ENCODE peak calls at places on chromosomes 13 and 19, in four cellular contexts. A is left lung, P is GM06990, G is fibroblast of pulmonary artery. S is an unnamed sample.

GRCh38 chr13:24307211-24308067 is 1.9 kb upstream of the C1QTNF9 start:
- DNase-seq in A (peak), G (peak), P (no peak), S (no peak)

GRCh38 chr13:40159736-40160135 is 504.3 kb downstream of the COG6 start:
- DNase-seq in P (no peak), A (no peak), G (no peak), S (no peak)

GRCh38 chr19:7894612-7895309 is 6.5 kb downstream of the LRRC8E start:
- DNase-seq in P (no peak), G (no peak), A (peak), S (no peak)

GRCh38 chr13:110841846-110842245 is 73.0 kb downstream of the ANKRD10 start:
- DNase-seq in A (no peak), G (no peak), P (no peak), S (no peak)

GRCh38 chr19:3294080-3294850 is 69.8 kb downstream of the CELF5 start:
- DNase-seq in P (no peak), G (no peak), A (no peak), S (no peak)

GRCh38 chr19:48393559-48394330 is at the start of gene GRIN2D:
- DNase-seq in P (no peak), A (no peak), G (peak), S (no peak)

GRCh38 chr19:34134190-34135032 is 37.9 kb upstream of the LSM14A start:
- DNase-seq in G (peak), A (peak), P (peak), S (peak)

GRCh38 chr13:57630661-57631606 is 610 bp upstream of the PCDH17 start:
- DNase-seq in G (no peak), A (no peak), P (no peak), S (no peak)

GRCh38 chr13:41802684-41803554 is 158.0 kb downstream of the VWA8 start:
- DNase-seq in G (peak), P (no peak), A (no peak), S (no peak)

GRCh38 chr19:55986487-55986886 is at the start of gene NLRP5:
- DNase-seq in A (no peak), P (peak), G (no peak), S (no peak)

GRCh38 chr19:40674291-40674690 is 16.2 kb downstream of the NUMBL start:
- DNase-seq in A (peak), P (no peak), G (no peak), S (no peak)

GRCh38 chr19:50639121-50640112 is at the start of gene SYT3:
- DNase-seq in A (no peak), G (peak), P (no peak), S (no peak)

GRCh38 chr19:39679056-39679790 is 23.5 kb downstream of the LGALS16 start:
- DNase-seq in G (no peak), P (peak), A (no peak), S (peak)

GRCh38 chr19:16325671-16326400 is 1.2 kb downstream of the KLF2 start:
- DNase-seq in P (peak), G (peak), A (peak), S (no peak)

GRCh38 chr19:30161770-30162169 is 210.4 kb upstream of the ZNF536 start:
- DNase-seq in P (no peak), A (no peak), G (no peak), S (no peak)

GRCh38 chr19:17327654-17328516 is 6.8 kb downstream of the ANO8 start:
- DNase-seq in A (peak), P (no peak), G (peak), S (no peak)

GRCh38 chr13:82758056-82758455 is 1124.2 kb downstream of the SLITRK1 start:
- DNase-seq in G (peak), A (no peak), P (no peak), S (no peak)

GRCh38 chr19:10338940-10339339 is 484 bp downstream of the ICAM3 start:
- DNase-seq in G (no peak), P (no peak), A (no peak), S (no peak)

GRCh38 chr13:40026741-40027140 is 371.3 kb downstream of the COG6 start:
- DNase-seq in G (no peak), P (no peak), A (no peak), S (no peak)

GRCh38 chr19:6822311-6822670 is 49.8 kb downstream of the VAV1 start:
- DNase-seq in G (no peak), P (no peak), A (no peak), S (no peak)

GRCh38 chr13:23902975-23903905 is 5.9 kb upstream of the C1QTNF9B start:
- DNase-seq in P (no peak), A (no peak), G (no peak), S (no peak)

GRCh38 chr13:97212540-97213146 is 9.5 kb upstream of the MBNL2 start:
- DNase-seq in G (peak), P (no peak), A (no peak), S (no peak)

GRCh38 chr13:27574661-27575060 is 45.7 kb downstream of the LNX2 start:
- DNase-seq in G (no peak), A (no peak), P (no peak), S (no peak)

GRCh38 chr13:44732503-44733098 is 156.5 kb upstream of the TSC22D1 start:
- DNase-seq in A (no peak), G (peak), P (no peak), S (no peak)

GRCh38 chr13:49502954-49503353 is 7.2 kb downstream of the PHF11 start:
- DNase-seq in A (no peak), P (no peak), G (peak), S (no peak)

GRCh38 chr13:47087841-47088240 is 191.0 kb upstream of the HTR2A start:
- DNase-seq in G (peak), P (no peak), A (no peak), S (no peak)

GRCh38 chr13:43567608-43568007 is 219.2 kb downstream of the ENOX1 start:
- DNase-seq in G (peak), P (no peak), A (no peak), S (no peak)

GRCh38 chr13:30133976-30134375 is 173.4 kb downstream of the KATNAL1 start:
- DNase-seq in G (no peak), P (no peak), A (no peak), S (no peak)

GRCh38 chr13:31261241-31261640 is 61.5 kb downstream of the B3GLCT start:
- DNase-seq in G (no peak), A (no peak), P (no peak), S (no peak)

GRCh38 chr13:84574851-84575250 is 692.6 kb upstream of the SLITRK1 start:
- DNase-seq in G (peak), P (no peak), A (no peak), S (no peak)

GRCh38 chr13:52892925-52893324 is 44.5 kb upstream of the PCDH8 start:
- DNase-seq in G (no peak), P (no peak), A (no peak), S (no peak)

GRCh38 chr13:44649118-44649455 is 73.0 kb upstream of the TSC22D1 start:
- DNase-seq in A (no peak), P (no peak), G (no peak), S (no peak)

GRCh38 chr19:368624-369020 is 24.0 kb upstream of the MIER2 start:
- DNase-seq in P (no peak), A (no peak), G (no peak), S (no peak)

GRCh38 chr13:26664286-26664685 is 96.3 kb downstream of the GPR12 start:
- DNase-seq in P (no peak), A (no peak), G (no peak), S (no peak)

GRCh38 chr19:55247621-55248099 is 11.2 kb downstream of the PPP6R1 start:
- DNase-seq in P (no peak), G (peak), A (no peak), S (no peak)

GRCh38 chr19:50555447-50556235 is 12.6 kb downstream of the LRRC4B start:
- DNase-seq in G (peak), P (no peak), A (no peak), S (no peak)

GRCh38 chr19:39941151-39941550 is 6.7 kb upstream of the FCGBP start:
- DNase-seq in P (no peak), A (no peak), G (no peak), S (no peak)

DNA sequence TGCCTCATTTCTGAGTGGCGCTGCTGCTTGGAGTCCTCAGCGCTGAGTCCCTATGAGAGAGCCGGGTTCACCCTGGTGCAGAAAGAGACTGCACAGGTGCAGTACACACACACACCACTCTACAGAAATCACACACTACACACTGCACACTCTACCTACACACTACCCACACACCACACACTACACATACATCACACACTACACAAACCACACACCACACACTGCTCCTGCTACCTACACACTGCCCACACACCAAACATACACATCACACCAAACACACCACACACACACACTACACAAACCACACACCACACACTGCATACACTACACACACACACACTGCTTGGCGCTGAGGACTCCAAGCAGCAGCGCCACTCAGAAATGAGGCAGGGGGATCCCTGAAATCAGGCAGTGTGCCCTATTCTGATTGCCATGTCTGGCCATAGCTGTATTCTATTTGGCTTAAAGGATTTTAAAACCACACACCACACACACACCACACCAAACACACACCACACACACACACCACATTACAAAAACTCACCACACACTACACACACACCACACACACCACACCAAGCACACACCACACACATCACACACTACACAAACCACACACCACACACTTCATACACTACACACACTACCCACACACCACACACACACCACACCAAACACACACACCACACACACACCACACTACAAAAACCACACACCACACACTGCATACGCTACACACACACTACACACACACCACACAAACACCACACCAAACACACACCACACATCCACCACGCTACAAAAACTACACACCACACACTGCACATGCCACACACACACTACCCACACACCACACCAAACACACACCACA is 4.9 kb downstream of the MAG start:
- DNase-seq in G (no peak), A (no peak), P (no peak), S (no peak)
- H3K4me3 ChIP-seq in G (no peak), A (no peak), P (no peak), S (no peak)

DNA sequence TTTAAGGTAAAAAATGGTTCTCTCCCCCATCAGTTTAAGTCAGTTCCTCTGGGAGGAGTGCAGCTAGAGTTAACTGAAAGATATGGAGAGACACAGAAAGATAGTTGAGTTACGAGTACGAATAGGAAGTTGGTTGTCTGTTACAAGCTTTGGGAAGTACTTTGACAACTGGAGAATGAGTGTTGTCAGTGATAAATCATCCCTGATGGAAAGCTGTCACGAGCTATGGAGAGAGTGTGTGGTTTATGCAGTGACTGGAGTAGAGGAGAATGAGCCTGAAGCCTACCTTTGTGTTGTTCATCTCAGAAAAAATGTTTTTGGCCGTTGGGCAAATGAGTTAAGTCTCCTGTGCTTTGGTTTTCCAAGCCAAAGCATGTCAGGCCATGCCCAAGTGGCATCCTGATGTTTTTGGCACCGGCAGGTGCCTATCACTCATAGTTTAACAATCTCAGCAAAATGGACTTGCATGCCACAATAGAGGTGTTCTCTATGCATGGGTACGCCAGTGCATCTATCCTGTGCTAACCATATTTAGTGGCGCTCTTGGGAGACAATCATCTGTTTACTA is 350.2 kb downstream of the IRS2 start:
- DNase-seq in P (no peak), G (no peak), A (no peak), S (no peak)
- TF ChIP-seq CTCF in P (no peak), G (no peak), A (no peak), S (no peak)

GRCh38 chr13:112750570-112750969 is 60.7 kb downstream of the ATP11A start:
- DNase-seq in A (no peak), G (no peak), P (no peak), S (no peak)
- H3K4me3 ChIP-seq in A (no peak), G (no peak), P (no peak), S (no peak)

DNA sequence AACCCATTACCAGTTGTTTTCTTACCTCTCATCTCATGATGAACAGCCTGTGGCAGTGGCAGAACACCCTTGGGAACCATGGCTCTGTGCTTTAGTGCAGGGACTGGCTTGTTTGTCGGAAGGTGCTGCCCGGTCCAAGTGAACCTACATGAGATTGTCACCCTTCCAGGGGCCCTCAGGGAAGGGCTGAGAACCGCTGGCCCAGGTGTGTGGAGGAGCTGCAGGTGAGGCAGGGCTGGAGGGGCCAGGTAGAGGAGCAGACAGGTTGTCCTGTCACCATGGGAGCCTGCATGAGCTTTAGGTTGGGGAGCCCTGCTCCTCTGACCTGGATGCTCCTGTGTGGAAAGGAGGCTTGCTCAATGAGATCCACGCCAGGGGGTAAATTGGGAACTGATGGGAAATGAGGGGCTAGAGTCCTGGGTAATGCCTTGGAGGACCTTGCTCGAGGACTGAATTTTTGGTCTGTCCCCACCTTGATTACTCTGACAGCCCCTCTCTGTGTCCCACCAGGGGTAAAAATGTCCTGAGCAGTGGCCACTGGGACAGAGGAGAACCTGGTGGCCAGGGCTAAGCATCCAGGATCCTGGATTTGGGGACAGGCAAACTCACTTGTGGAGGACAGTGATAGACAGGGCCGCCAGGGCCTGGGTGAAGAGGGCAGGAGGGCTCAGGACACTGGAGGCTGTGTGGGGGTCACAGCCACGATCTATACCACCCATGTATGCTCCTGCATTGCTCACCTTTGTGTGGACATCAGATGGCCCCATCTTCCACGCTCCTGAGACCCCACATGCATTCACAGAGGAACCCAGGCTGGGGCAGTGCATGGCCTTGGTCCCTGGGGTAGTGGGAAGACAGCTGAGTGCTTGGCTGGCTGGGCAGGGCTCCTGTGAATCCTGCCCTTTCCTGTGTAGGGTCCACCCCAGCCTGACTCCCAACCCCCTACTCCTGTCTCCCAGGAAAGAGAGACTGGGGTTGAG is 24.1 kb upstream of the CEACAM1 start:
- DNase-seq in P (no peak), G (no peak), A (no peak), S (no peak)
- TF ChIP-seq CTCF in P (no peak), G (no peak), A (no peak), S (no peak)

DNA sequence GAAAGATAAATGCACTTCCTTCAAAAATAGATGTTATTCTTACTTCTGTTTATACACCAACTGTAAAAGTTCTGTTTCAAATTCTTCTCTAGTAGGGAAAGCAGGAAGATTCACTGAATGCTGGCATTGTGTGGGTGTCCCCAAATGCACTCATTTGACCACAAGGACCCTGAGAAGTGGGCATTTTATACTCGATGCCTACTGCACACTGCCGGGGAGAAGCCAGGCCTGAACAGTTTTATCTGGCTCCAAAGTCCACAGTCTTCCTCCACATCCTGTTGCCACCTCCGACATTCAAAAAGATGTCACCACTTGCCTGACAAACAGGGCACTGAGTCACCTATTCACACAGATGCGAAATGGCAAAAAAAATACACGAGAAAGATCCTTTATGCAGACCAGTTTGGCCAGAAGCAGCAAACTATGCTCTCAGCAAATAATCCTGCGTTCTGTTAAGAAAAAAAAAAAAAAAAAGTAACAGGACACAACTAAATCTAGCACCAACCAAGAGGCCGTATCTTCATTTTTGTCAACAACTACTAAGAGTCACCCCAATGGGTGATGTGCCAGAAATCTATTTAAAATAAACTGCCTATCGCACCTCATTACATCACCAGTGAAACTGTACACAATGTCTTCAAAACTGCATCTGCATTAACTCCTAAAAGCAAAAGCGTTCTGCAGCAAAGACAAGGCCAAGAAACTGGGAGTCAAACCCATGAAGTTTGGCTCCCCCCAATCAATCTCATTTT is 6.2 kb downstream of the ZC3H4 start:
- DNase-seq in G (no peak), P (no peak), A (no peak), S (no peak)
- H3K4me3 ChIP-seq in G (no peak), P (no peak), A (no peak), S (no peak)

GRCh38 chr19:19026299-19026971 is 6.9 kb downstream of the SUGP2 start:
- DNase-seq in G (peak), P (no peak), A (peak), S (no peak)
- TF ChIP-seq CTCF in G (no peak), P (peak), A (no peak), S (no peak)

GRCh38 chr13:76764916-76765315 is 121.3 kb downstream of the KCTD12 start:
- DNase-seq in P (no peak), G (no peak), A (no peak), S (no peak)
- H3K4me3 ChIP-seq in P (no peak), G (no peak), A (no peak), S (no peak)

GRCh38 chr13:113390874-113391497 is 27.1 kb upstream of the GRTP1 start:
- DNase-seq in G (no peak), A (no peak), P (no peak), S (no peak)
- TF ChIP-seq CTCF in G (no peak), A (no peak), P (no peak), S (no peak)

DNA sequence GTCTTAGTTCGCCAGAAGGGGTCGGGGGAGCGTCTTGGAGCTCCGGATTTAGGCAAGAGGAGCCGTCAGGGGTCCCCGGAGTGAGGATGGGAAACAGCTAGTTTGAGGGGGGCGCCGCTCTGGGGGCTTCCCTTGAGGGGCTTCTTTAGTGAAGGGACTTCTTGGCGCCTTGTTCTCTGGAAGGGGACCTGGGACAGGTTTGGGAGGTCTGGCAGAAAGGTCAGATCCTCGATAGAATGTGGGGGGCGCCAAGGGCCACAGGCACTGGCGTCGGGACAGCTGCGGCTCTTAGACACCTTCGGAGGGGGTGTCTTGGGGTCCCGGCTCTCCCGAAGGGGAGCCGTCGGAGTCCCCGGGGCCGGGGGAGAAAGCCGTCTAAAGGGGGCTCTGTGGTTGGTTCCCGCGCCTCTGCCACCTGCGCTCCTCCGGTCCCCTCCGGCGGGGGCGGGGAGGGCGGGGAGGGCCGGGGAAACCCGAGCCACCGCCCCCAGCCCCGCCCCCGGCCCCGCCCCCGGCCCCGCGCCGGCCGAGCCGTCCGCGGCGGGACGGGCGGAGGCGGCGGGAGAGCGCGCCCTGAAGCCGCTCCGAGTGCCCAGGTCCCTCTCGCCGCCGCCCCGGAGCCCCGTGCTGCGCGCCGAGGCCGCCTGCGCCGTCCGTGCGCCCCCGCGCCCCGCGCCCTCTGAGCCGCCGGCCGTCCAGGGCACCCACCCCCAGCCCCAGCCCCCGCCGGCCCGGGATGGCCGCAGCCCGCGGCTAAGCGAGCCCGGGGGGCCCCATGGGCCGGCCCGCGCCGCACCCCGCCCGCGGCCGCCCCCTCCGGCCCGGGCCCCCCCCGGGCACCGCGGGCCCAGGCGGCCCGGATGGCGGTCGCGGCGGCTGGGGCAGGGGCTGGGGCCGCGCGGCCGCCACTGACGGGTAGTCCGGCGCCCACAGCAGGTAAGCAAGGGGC is at the start of gene NRTN:
- DNase-seq in A (no peak), P (no peak), G (no peak), S (no peak)
- H3K4me3 ChIP-seq in A (peak), P (no peak), G (peak), S (no peak)